ENCODE peak calls at places on chromosome 15, in ten cellular contexts. One of them, this sample, is unnamed.

GRCh38 chr15:98530570-98530969 is 117.8 kb upstream of the IGF1R start:
- DNase-seq in KBM-7: no peak
- DNase-seq in stimulated activated CD8-positive, alpha-beta memory T cell treated with anti-CD3 and anti-CD28 coated beads, Interleukin-2, amount 100 ng/mL, for 48 hours: no peak
- DNase-seq in Peyer's patch: no peak
- DNase-seq in C1 segment of cervical spinal cord: no peak
- DNase-seq in HFFc6: no peak
- DNase-seq in EL: no peak
- DNase-seq in stimulated activated CD4-positive, alpha-beta T cell treated with anti-CD3 and anti-CD28 coated beads, Interleukin-12 subunit alpha, Interleukin-12 subunit beta, amount 100 ng/mL, for 48 hours: no peak
- DNase-seq in activated B cell treated with CpG ODN at 0.5 μM for 24 hours: no peak
- DNase-seq in body of pancreas: no peak
- DNase-seq in this sample: no peak

GRCh38 chr15:67820992-67821783 is 4.1 kb upstream of the SKOR1 start:
- DNase-seq in stimulated activated CD8-positive, alpha-beta memory T cell treated with anti-CD3 and anti-CD28 coated beads, Interleukin-2, amount 100 ng/mL, for 48 hours: no peak
- DNase-seq in stimulated activated CD4-positive, alpha-beta T cell treated with anti-CD3 and anti-CD28 coated beads, Interleukin-12 subunit alpha, Interleukin-12 subunit beta, amount 100 ng/mL, for 48 hours: no peak
- DNase-seq in activated B cell treated with CpG ODN at 0.5 μM for 24 hours: no peak
- DNase-seq in body of pancreas: peak
- DNase-seq in HFFc6: no peak
- DNase-seq in EL: peak
- DNase-seq in KBM-7: peak
- DNase-seq in C1 segment of cervical spinal cord: no peak
- DNase-seq in Peyer's patch: peak
- DNase-seq in this sample: peak

GRCh38 chr15:29134239-29134638 is 135.4 kb downstream of the NSMCE3 start:
- DNase-seq in activated B cell treated with CpG ODN at 0.5 μM for 24 hours: no peak
- DNase-seq in stimulated activated CD8-positive, alpha-beta memory T cell treated with anti-CD3 and anti-CD28 coated beads, Interleukin-2, amount 100 ng/mL, for 48 hours: no peak
- DNase-seq in KBM-7: no peak
- DNase-seq in C1 segment of cervical spinal cord: no peak
- DNase-seq in body of pancreas: no peak
- DNase-seq in HFFc6: no peak
- DNase-seq in Peyer's patch: peak
- DNase-seq in EL: no peak
- DNase-seq in stimulated activated CD4-positive, alpha-beta T cell treated with anti-CD3 and anti-CD28 coated beads, Interleukin-12 subunit alpha, Interleukin-12 subunit beta, amount 100 ng/mL, for 48 hours: no peak
- DNase-seq in this sample: no peak

GRCh38 chr15:80698636-80699035 is 3.5 kb downstream of the ABHD17C start:
- DNase-seq in stimulated activated CD8-positive, alpha-beta memory T cell treated with anti-CD3 and anti-CD28 coated beads, Interleukin-2, amount 100 ng/mL, for 48 hours: no peak
- DNase-seq in C1 segment of cervical spinal cord: no peak
- DNase-seq in activated B cell treated with CpG ODN at 0.5 μM for 24 hours: no peak
- DNase-seq in KBM-7: no peak
- DNase-seq in body of pancreas: no peak
- DNase-seq in stimulated activated CD4-positive, alpha-beta T cell treated with anti-CD3 and anti-CD28 coated beads, Interleukin-12 subunit alpha, Interleukin-12 subunit beta, amount 100 ng/mL, for 48 hours: no peak
- DNase-seq in EL: peak
- DNase-seq in Peyer's patch: no peak
- DNase-seq in HFFc6: peak
- DNase-seq in this sample: no peak

GRCh38 chr15:38129531-38130199 is 123.0 kb upstream of the SPRED1 start:
- DNase-seq in stimulated activated CD4-positive, alpha-beta T cell treated with anti-CD3 and anti-CD28 coated beads, Interleukin-12 subunit alpha, Interleukin-12 subunit beta, amount 100 ng/mL, for 48 hours: peak
- DNase-seq in KBM-7: peak
- DNase-seq in C1 segment of cervical spinal cord: no peak
- DNase-seq in activated B cell treated with CpG ODN at 0.5 μM for 24 hours: no peak
- DNase-seq in Peyer's patch: no peak
- DNase-seq in stimulated activated CD8-positive, alpha-beta memory T cell treated with anti-CD3 and anti-CD28 coated beads, Interleukin-2, amount 100 ng/mL, for 48 hours: peak
- DNase-seq in EL: peak
- DNase-seq in HFFc6: peak
- DNase-seq in body of pancreas: peak
- DNase-seq in this sample: no peak

GRCh38 chr15:39624806-39625205 is 43.9 kb downstream of the THBS1 start:
- DNase-seq in HFFc6: peak
- DNase-seq in EL: peak
- DNase-seq in stimulated activated CD4-positive, alpha-beta T cell treated with anti-CD3 and anti-CD28 coated beads, Interleukin-12 subunit alpha, Interleukin-12 subunit beta, amount 100 ng/mL, for 48 hours: peak
- DNase-seq in KBM-7: no peak
- DNase-seq in C1 segment of cervical spinal cord: no peak
- DNase-seq in stimulated activated CD8-positive, alpha-beta memory T cell treated with anti-CD3 and anti-CD28 coated beads, Interleukin-2, amount 100 ng/mL, for 48 hours: peak
- DNase-seq in Peyer's patch: peak
- DNase-seq in body of pancreas: peak
- DNase-seq in activated B cell treated with CpG ODN at 0.5 μM for 24 hours: no peak
- DNase-seq in this sample: no peak

GRCh38 chr15:101326462-101327146 is 31.6 kb upstream of the SNRPA1 start:
- DNase-seq in Peyer's patch: no peak
- DNase-seq in stimulated activated CD4-positive, alpha-beta T cell treated with anti-CD3 and anti-CD28 coated beads, Interleukin-12 subunit alpha, Interleukin-12 subunit beta, amount 100 ng/mL, for 48 hours: no peak
- DNase-seq in body of pancreas: no peak
- DNase-seq in HFFc6: no peak
- DNase-seq in EL: no peak
- DNase-seq in activated B cell treated with CpG ODN at 0.5 μM for 24 hours: no peak
- DNase-seq in stimulated activated CD8-positive, alpha-beta memory T cell treated with anti-CD3 and anti-CD28 coated beads, Interleukin-2, amount 100 ng/mL, for 48 hours: no peak
- DNase-seq in C1 segment of cervical spinal cord: no peak
- DNase-seq in KBM-7: no peak
- DNase-seq in this sample: no peak

GRCh38 chr15:53586815-53587214 is 172.6 kb downstream of the WDR72 start:
- DNase-seq in Peyer's patch: peak
- DNase-seq in activated B cell treated with CpG ODN at 0.5 μM for 24 hours: no peak
- DNase-seq in HFFc6: no peak
- DNase-seq in body of pancreas: peak
- DNase-seq in stimulated activated CD8-positive, alpha-beta memory T cell treated with anti-CD3 and anti-CD28 coated beads, Interleukin-2, amount 100 ng/mL, for 48 hours: peak
- DNase-seq in C1 segment of cervical spinal cord: no peak
- DNase-seq in KBM-7: peak
- DNase-seq in stimulated activated CD4-positive, alpha-beta T cell treated with anti-CD3 and anti-CD28 coated beads, Interleukin-12 subunit alpha, Interleukin-12 subunit beta, amount 100 ng/mL, for 48 hours: peak
- DNase-seq in EL: no peak
- DNase-seq in this sample: peak

GRCh38 chr15:70722266-70723123 is 40.9 kb downstream of the UACA start:
- DNase-seq in HFFc6: peak
- DNase-seq in EL: peak
- DNase-seq in body of pancreas: no peak
- DNase-seq in stimulated activated CD4-positive, alpha-beta T cell treated with anti-CD3 and anti-CD28 coated beads, Interleukin-12 subunit alpha, Interleukin-12 subunit beta, amount 100 ng/mL, for 48 hours: no peak
- DNase-seq in Peyer's patch: no peak
- DNase-seq in stimulated activated CD8-positive, alpha-beta memory T cell treated with anti-CD3 and anti-CD28 coated beads, Interleukin-2, amount 100 ng/mL, for 48 hours: no peak
- DNase-seq in activated B cell treated with CpG ODN at 0.5 μM for 24 hours: no peak
- DNase-seq in C1 segment of cervical spinal cord: no peak
- DNase-seq in KBM-7: peak
- DNase-seq in this sample: no peak

GRCh38 chr15:38844683-38845195 is 280.1 kb upstream of the RASGRP1 start:
- DNase-seq in Peyer's patch: no peak
- DNase-seq in stimulated activated CD4-positive, alpha-beta T cell treated with anti-CD3 and anti-CD28 coated beads, Interleukin-12 subunit alpha, Interleukin-12 subunit beta, amount 100 ng/mL, for 48 hours: no peak
- DNase-seq in activated B cell treated with CpG ODN at 0.5 μM for 24 hours: no peak
- DNase-seq in EL: peak
- DNase-seq in stimulated activated CD8-positive, alpha-beta memory T cell treated with anti-CD3 and anti-CD28 coated beads, Interleukin-2, amount 100 ng/mL, for 48 hours: no peak
- DNase-seq in body of pancreas: no peak
- DNase-seq in HFFc6: peak
- DNase-seq in C1 segment of cervical spinal cord: no peak
- DNase-seq in KBM-7: no peak
- DNase-seq in this sample: no peak

GRCh38 chr15:77643764-77644163 is 11.1 kb upstream of the LINGO1 start:
- DNase-seq in Peyer's patch: no peak
- DNase-seq in body of pancreas: no peak
- DNase-seq in activated B cell treated with CpG ODN at 0.5 μM for 24 hours: no peak
- DNase-seq in HFFc6: no peak
- DNase-seq in EL: no peak
- DNase-seq in C1 segment of cervical spinal cord: no peak
- DNase-seq in stimulated activated CD8-positive, alpha-beta memory T cell treated with anti-CD3 and anti-CD28 coated beads, Interleukin-2, amount 100 ng/mL, for 48 hours: no peak
- DNase-seq in stimulated activated CD4-positive, alpha-beta T cell treated with anti-CD3 and anti-CD28 coated beads, Interleukin-12 subunit alpha, Interleukin-12 subunit beta, amount 100 ng/mL, for 48 hours: no peak
- DNase-seq in KBM-7: no peak
- DNase-seq in this sample: no peak

GRCh38 chr15:70153948-70154439 is 56.3 kb upstream of the TLE3 start:
- DNase-seq in body of pancreas: no peak
- DNase-seq in HFFc6: no peak
- DNase-seq in KBM-7: no peak
- DNase-seq in C1 segment of cervical spinal cord: no peak
- DNase-seq in EL: no peak
- DNase-seq in stimulated activated CD8-positive, alpha-beta memory T cell treated with anti-CD3 and anti-CD28 coated beads, Interleukin-2, amount 100 ng/mL, for 48 hours: no peak
- DNase-seq in activated B cell treated with CpG ODN at 0.5 μM for 24 hours: no peak
- DNase-seq in Peyer's patch: no peak
- DNase-seq in stimulated activated CD4-positive, alpha-beta T cell treated with anti-CD3 and anti-CD28 coated beads, Interleukin-12 subunit alpha, Interleukin-12 subunit beta, amount 100 ng/mL, for 48 hours: no peak
- DNase-seq in this sample: no peak

This sample was measured in mesothelial cell of epicardium.